ENCODE peak calls at places on chromosomes 7 and 10, in ten cellular contexts. One of them, this sample, is unnamed.

GRCh38 chr10:33180390-33180789 is 154.1 kb downstream of the NRP1 start:
- DNase-seq in CD4-positive, alpha-beta memory T cell: no peak
- DNase-seq in HEK293T: no peak
- DNase-seq in stimulated activated CD8-positive, alpha-beta memory T cell treated with anti-CD3 and anti-CD28 coated beads, Interleukin-7, amount 100 ng/mL, for 1 hour: no peak
- DNase-seq in foreskin fibroblast: no peak
- DNase-seq in activated gamma-delta T cell treated with anti-CD3 and anti-CD28 coated beads, Interleukin-2, amount 50 U/mL, for 16 hours: no peak
- DNase-seq in WTC11: no peak
- DNase-seq in activated naive CD4-positive, alpha-beta T cell treated with anti-CD3 and anti-CD28 coated beads, Interleukin-2, amount 10 ng/mL, durations not matched to agents 7 days and 5 days: no peak
- DNase-seq in NCI-H69: peak
- DNase-seq in amniotic stem cell: no peak
- DNase-seq in this sample: no peak

GRCh38 chr10:119550802-119551201 is 8.3 kb upstream of the RGS10 start:
- DNase-seq in WTC11: no peak
- DNase-seq in foreskin fibroblast: no peak
- DNase-seq in HEK293T: no peak
- DNase-seq in activated gamma-delta T cell treated with anti-CD3 and anti-CD28 coated beads, Interleukin-2, amount 50 U/mL, for 16 hours: no peak
- DNase-seq in stimulated activated CD8-positive, alpha-beta memory T cell treated with anti-CD3 and anti-CD28 coated beads, Interleukin-7, amount 100 ng/mL, for 1 hour: no peak
- DNase-seq in activated naive CD4-positive, alpha-beta T cell treated with anti-CD3 and anti-CD28 coated beads, Interleukin-2, amount 10 ng/mL, durations not matched to agents 7 days and 5 days: no peak
- DNase-seq in amniotic stem cell: no peak
- DNase-seq in CD4-positive, alpha-beta memory T cell: no peak
- DNase-seq in NCI-H69: no peak
- DNase-seq in this sample: no peak

GRCh38 chr10:122286872-122287271 is 15.8 kb downstream of the BTBD16 start:
- DNase-seq in CD4-positive, alpha-beta memory T cell: no peak
- DNase-seq in NCI-H69: peak
- DNase-seq in HEK293T: peak
- DNase-seq in activated gamma-delta T cell treated with anti-CD3 and anti-CD28 coated beads, Interleukin-2, amount 50 U/mL, for 16 hours: no peak
- DNase-seq in WTC11: peak
- DNase-seq in activated naive CD4-positive, alpha-beta T cell treated with anti-CD3 and anti-CD28 coated beads, Interleukin-2, amount 10 ng/mL, durations not matched to agents 7 days and 5 days: no peak
- DNase-seq in foreskin fibroblast: peak
- DNase-seq in amniotic stem cell: no peak
- DNase-seq in stimulated activated CD8-positive, alpha-beta memory T cell treated with anti-CD3 and anti-CD28 coated beads, Interleukin-7, amount 100 ng/mL, for 1 hour: no peak
- DNase-seq in this sample: no peak

GRCh38 chr7:111474723-111475418 is 87.4 kb downstream of the IMMP2L start:
- DNase-seq in HEK293T: no peak
- DNase-seq in stimulated activated CD8-positive, alpha-beta memory T cell treated with anti-CD3 and anti-CD28 coated beads, Interleukin-7, amount 100 ng/mL, for 1 hour: no peak
- DNase-seq in activated naive CD4-positive, alpha-beta T cell treated with anti-CD3 and anti-CD28 coated beads, Interleukin-2, amount 10 ng/mL, durations not matched to agents 7 days and 5 days: no peak
- DNase-seq in amniotic stem cell: no peak
- DNase-seq in activated gamma-delta T cell treated with anti-CD3 and anti-CD28 coated beads, Interleukin-2, amount 50 U/mL, for 16 hours: no peak
- DNase-seq in NCI-H69: no peak
- DNase-seq in WTC11: no peak
- DNase-seq in foreskin fibroblast: no peak
- DNase-seq in CD4-positive, alpha-beta memory T cell: no peak
- DNase-seq in this sample: no peak

GRCh38 chr10:132577350-132578005 is 39.9 kb downstream of the INPP5A start:
- DNase-seq in CD4-positive, alpha-beta memory T cell: no peak
- DNase-seq in amniotic stem cell: no peak
- DNase-seq in WTC11: no peak
- DNase-seq in activated naive CD4-positive, alpha-beta T cell treated with anti-CD3 and anti-CD28 coated beads, Interleukin-2, amount 10 ng/mL, durations not matched to agents 7 days and 5 days: no peak
- DNase-seq in activated gamma-delta T cell treated with anti-CD3 and anti-CD28 coated beads, Interleukin-2, amount 50 U/mL, for 16 hours: no peak
- DNase-seq in stimulated activated CD8-positive, alpha-beta memory T cell treated with anti-CD3 and anti-CD28 coated beads, Interleukin-7, amount 100 ng/mL, for 1 hour: no peak
- DNase-seq in HEK293T: no peak
- DNase-seq in NCI-H69: no peak
- DNase-seq in foreskin fibroblast: peak
- DNase-seq in this sample: no peak

GRCh38 chr7:17183630-17184328 is 114.7 kb upstream of the AHR start:
- DNase-seq in activated naive CD4-positive, alpha-beta T cell treated with anti-CD3 and anti-CD28 coated beads, Interleukin-2, amount 10 ng/mL, durations not matched to agents 7 days and 5 days: no peak
- DNase-seq in activated gamma-delta T cell treated with anti-CD3 and anti-CD28 coated beads, Interleukin-2, amount 50 U/mL, for 16 hours: no peak
- DNase-seq in foreskin fibroblast: peak
- DNase-seq in CD4-positive, alpha-beta memory T cell: no peak
- DNase-seq in amniotic stem cell: no peak
- DNase-seq in WTC11: no peak
- DNase-seq in stimulated activated CD8-positive, alpha-beta memory T cell treated with anti-CD3 and anti-CD28 coated beads, Interleukin-7, amount 100 ng/mL, for 1 hour: no peak
- DNase-seq in NCI-H69: no peak
- DNase-seq in HEK293T: no peak
- DNase-seq in this sample: no peak

GRCh38 chr10:85979598-85979997 is 387.0 kb downstream of the GRID1 start:
- DNase-seq in activated gamma-delta T cell treated with anti-CD3 and anti-CD28 coated beads, Interleukin-2, amount 50 U/mL, for 16 hours: no peak
- DNase-seq in CD4-positive, alpha-beta memory T cell: no peak
- DNase-seq in foreskin fibroblast: no peak
- DNase-seq in NCI-H69: no peak
- DNase-seq in WTC11: no peak
- DNase-seq in amniotic stem cell: no peak
- DNase-seq in stimulated activated CD8-positive, alpha-beta memory T cell treated with anti-CD3 and anti-CD28 coated beads, Interleukin-7, amount 100 ng/mL, for 1 hour: no peak
- DNase-seq in HEK293T: no peak
- DNase-seq in activated naive CD4-positive, alpha-beta T cell treated with anti-CD3 and anti-CD28 coated beads, Interleukin-2, amount 10 ng/mL, durations not matched to agents 7 days and 5 days: no peak
- DNase-seq in this sample: no peak

GRCh38 chr7:2929321-2930201 is 85.5 kb upstream of the GNA12 start:
- DNase-seq in NCI-H69: no peak
- DNase-seq in stimulated activated CD8-positive, alpha-beta memory T cell treated with anti-CD3 and anti-CD28 coated beads, Interleukin-7, amount 100 ng/mL, for 1 hour: no peak
- DNase-seq in CD4-positive, alpha-beta memory T cell: no peak
- DNase-seq in amniotic stem cell: no peak
- DNase-seq in activated naive CD4-positive, alpha-beta T cell treated with anti-CD3 and anti-CD28 coated beads, Interleukin-2, amount 10 ng/mL, durations not matched to agents 7 days and 5 days: peak
- DNase-seq in activated gamma-delta T cell treated with anti-CD3 and anti-CD28 coated beads, Interleukin-2, amount 50 U/mL, for 16 hours: no peak
- DNase-seq in foreskin fibroblast: no peak
- DNase-seq in HEK293T: no peak
- DNase-seq in WTC11: peak
- DNase-seq in this sample: no peak

GRCh38 chr7:17996040-17996439 is 31.6 kb downstream of the PRPS1L1 start:
- DNase-seq in stimulated activated CD8-positive, alpha-beta memory T cell treated with anti-CD3 and anti-CD28 coated beads, Interleukin-7, amount 100 ng/mL, for 1 hour: no peak
- DNase-seq in activated gamma-delta T cell treated with anti-CD3 and anti-CD28 coated beads, Interleukin-2, amount 50 U/mL, for 16 hours: no peak
- DNase-seq in CD4-positive, alpha-beta memory T cell: no peak
- DNase-seq in WTC11: no peak
- DNase-seq in amniotic stem cell: no peak
- DNase-seq in activated naive CD4-positive, alpha-beta T cell treated with anti-CD3 and anti-CD28 coated beads, Interleukin-2, amount 10 ng/mL, durations not matched to agents 7 days and 5 days: no peak
- DNase-seq in foreskin fibroblast: no peak
- DNase-seq in HEK293T: no peak
- DNase-seq in NCI-H69: no peak
- DNase-seq in this sample: no peak

GRCh38 chr7:122689346-122690109 is 9.4 kb downstream of the RNF133 start:
- DNase-seq in stimulated activated CD8-positive, alpha-beta memory T cell treated with anti-CD3 and anti-CD28 coated beads, Interleukin-7, amount 100 ng/mL, for 1 hour: no peak
- DNase-seq in CD4-positive, alpha-beta memory T cell: no peak
- DNase-seq in foreskin fibroblast: no peak
- DNase-seq in WTC11: no peak
- DNase-seq in NCI-H69: peak
- DNase-seq in amniotic stem cell: no peak
- DNase-seq in activated gamma-delta T cell treated with anti-CD3 and anti-CD28 coated beads, Interleukin-2, amount 50 U/mL, for 16 hours: no peak
- DNase-seq in activated naive CD4-positive, alpha-beta T cell treated with anti-CD3 and anti-CD28 coated beads, Interleukin-2, amount 10 ng/mL, durations not matched to agents 7 days and 5 days: no peak
- DNase-seq in HEK293T: no peak
- DNase-seq in this sample: no peak

This sample was measured in A549.